ENCODE peak calls at places on chromosomes 16 and 17, in ten cellular contexts. One of them, this sample, is unnamed.

GRCh38 chr16:85428899-85429775 is 184.0 kb upstream of the GSE1 start:
- DNase-seq in stimulated activated CD8-positive, alpha-beta memory T cell treated with anti-CD3 and anti-CD28 coated beads, Interleukin-4, amount 100 ng/mL, for 1 hour: no peak
- DNase-seq in globus pallidus: no peak
- DNase-seq in A172: no peak
- DNase-seq in AG04450: no peak
- DNase-seq in activated CD8-positive, alpha-beta T cell treated with anti-CD3 and anti-CD28 coated beads, Interleukin-2, amount 10 ng/mL, durations not matched to agents 7 days and 5 days: no peak
- DNase-seq in fibroblast of lung: no peak
- DNase-seq in Kasumi-1: no peak
- DNase-seq in stimulated activated CD4-positive, alpha-beta T cell treated with anti-CD3 and anti-CD28 coated beads, Interleukin-1b, Interleukin-23, amount 100 ng/mL, for 48 hours: no peak
- DNase-seq in AG09319: no peak
- DNase-seq in this sample: no peak

GRCh38 chr17:76473541-76473985 is 6.2 kb downstream of the AANAT start:
- DNase-seq in A172: no peak
- DNase-seq in globus pallidus: no peak
- DNase-seq in AG04450: no peak
- DNase-seq in fibroblast of lung: no peak
- DNase-seq in Kasumi-1: peak; percentile 37
- DNase-seq in AG09319: no peak
- DNase-seq in stimulated activated CD8-positive, alpha-beta memory T cell treated with anti-CD3 and anti-CD28 coated beads, Interleukin-4, amount 100 ng/mL, for 1 hour: no peak
- DNase-seq in stimulated activated CD4-positive, alpha-beta T cell treated with anti-CD3 and anti-CD28 coated beads, Interleukin-1b, Interleukin-23, amount 100 ng/mL, for 48 hours: no peak
- DNase-seq in activated CD8-positive, alpha-beta T cell treated with anti-CD3 and anti-CD28 coated beads, Interleukin-2, amount 10 ng/mL, durations not matched to agents 7 days and 5 days: peak; percentile 33
- DNase-seq in this sample: no peak

GRCh38 chr17:34720760-34721159 is 141.4 kb downstream of the TMEM132E start:
- DNase-seq in AG04450: no peak
- DNase-seq in activated CD8-positive, alpha-beta T cell treated with anti-CD3 and anti-CD28 coated beads, Interleukin-2, amount 10 ng/mL, durations not matched to agents 7 days and 5 days: no peak
- DNase-seq in stimulated activated CD4-positive, alpha-beta T cell treated with anti-CD3 and anti-CD28 coated beads, Interleukin-1b, Interleukin-23, amount 100 ng/mL, for 48 hours: no peak
- DNase-seq in Kasumi-1: no peak
- DNase-seq in fibroblast of lung: no peak
- DNase-seq in stimulated activated CD8-positive, alpha-beta memory T cell treated with anti-CD3 and anti-CD28 coated beads, Interleukin-4, amount 100 ng/mL, for 1 hour: no peak
- DNase-seq in globus pallidus: no peak
- DNase-seq in A172: peak; percentile 92
- DNase-seq in AG09319: no peak
- DNase-seq in this sample: no peak

GRCh38 chr16:10612649-10613179 is 32.3 kb upstream of the EMP2 start:
- DNase-seq in activated CD8-positive, alpha-beta T cell treated with anti-CD3 and anti-CD28 coated beads, Interleukin-2, amount 10 ng/mL, durations not matched to agents 7 days and 5 days: no peak
- DNase-seq in Kasumi-1: no peak
- DNase-seq in AG04450: no peak
- DNase-seq in fibroblast of lung: no peak
- DNase-seq in stimulated activated CD8-positive, alpha-beta memory T cell treated with anti-CD3 and anti-CD28 coated beads, Interleukin-4, amount 100 ng/mL, for 1 hour: no peak
- DNase-seq in A172: no peak
- DNase-seq in stimulated activated CD4-positive, alpha-beta T cell treated with anti-CD3 and anti-CD28 coated beads, Interleukin-1b, Interleukin-23, amount 100 ng/mL, for 48 hours: no peak
- DNase-seq in globus pallidus: peak; percentile 2
- DNase-seq in AG09319: no peak
- DNase-seq in this sample: no peak

GRCh38 chr17:14756469-14756868 is 455.6 kb downstream of the HS3ST3B1 start:
- DNase-seq in activated CD8-positive, alpha-beta T cell treated with anti-CD3 and anti-CD28 coated beads, Interleukin-2, amount 10 ng/mL, durations not matched to agents 7 days and 5 days: no peak
- DNase-seq in stimulated activated CD4-positive, alpha-beta T cell treated with anti-CD3 and anti-CD28 coated beads, Interleukin-1b, Interleukin-23, amount 100 ng/mL, for 48 hours: no peak
- DNase-seq in globus pallidus: no peak
- DNase-seq in A172: no peak
- DNase-seq in Kasumi-1: no peak
- DNase-seq in stimulated activated CD8-positive, alpha-beta memory T cell treated with anti-CD3 and anti-CD28 coated beads, Interleukin-4, amount 100 ng/mL, for 1 hour: no peak
- DNase-seq in AG09319: no peak
- DNase-seq in AG04450: no peak
- DNase-seq in fibroblast of lung: no peak
- DNase-seq in this sample: no peak

GRCh38 chr16:30185683-30186421 is 2.5 kb downstream of the CORO1A start:
- DNase-seq in stimulated activated CD4-positive, alpha-beta T cell treated with anti-CD3 and anti-CD28 coated beads, Interleukin-1b, Interleukin-23, amount 100 ng/mL, for 48 hours: peak; percentile 87
- DNase-seq in activated CD8-positive, alpha-beta T cell treated with anti-CD3 and anti-CD28 coated beads, Interleukin-2, amount 10 ng/mL, durations not matched to agents 7 days and 5 days: peak; percentile 96
- DNase-seq in AG09319: no peak
- DNase-seq in Kasumi-1: peak; percentile 94
- DNase-seq in AG04450: no peak
- DNase-seq in fibroblast of lung: no peak
- DNase-seq in stimulated activated CD8-positive, alpha-beta memory T cell treated with anti-CD3 and anti-CD28 coated beads, Interleukin-4, amount 100 ng/mL, for 1 hour: peak; percentile 60
- DNase-seq in globus pallidus: peak; percentile 61
- DNase-seq in A172: no peak
- DNase-seq in this sample: no peak

GRCh38 chr16:19415461-19415860 is 2.2 kb upstream of the TMC5 start:
- DNase-seq in stimulated activated CD8-positive, alpha-beta memory T cell treated with anti-CD3 and anti-CD28 coated beads, Interleukin-4, amount 100 ng/mL, for 1 hour: no peak
- DNase-seq in AG09319: no peak
- DNase-seq in globus pallidus: no peak
- DNase-seq in Kasumi-1: no peak
- DNase-seq in stimulated activated CD4-positive, alpha-beta T cell treated with anti-CD3 and anti-CD28 coated beads, Interleukin-1b, Interleukin-23, amount 100 ng/mL, for 48 hours: no peak
- DNase-seq in activated CD8-positive, alpha-beta T cell treated with anti-CD3 and anti-CD28 coated beads, Interleukin-2, amount 10 ng/mL, durations not matched to agents 7 days and 5 days: no peak
- DNase-seq in AG04450: no peak
- DNase-seq in A172: no peak
- DNase-seq in fibroblast of lung: no peak
- DNase-seq in this sample: no peak

GRCh38 chr17:18099516-18099915 is 9.0 kb upstream of the MYO15A start:
- DNase-seq in AG09319: no peak
- DNase-seq in fibroblast of lung: no peak
- DNase-seq in Kasumi-1: no peak
- DNase-seq in AG04450: no peak
- DNase-seq in globus pallidus: no peak
- DNase-seq in activated CD8-positive, alpha-beta T cell treated with anti-CD3 and anti-CD28 coated beads, Interleukin-2, amount 10 ng/mL, durations not matched to agents 7 days and 5 days: no peak
- DNase-seq in stimulated activated CD4-positive, alpha-beta T cell treated with anti-CD3 and anti-CD28 coated beads, Interleukin-1b, Interleukin-23, amount 100 ng/mL, for 48 hours: no peak
- DNase-seq in stimulated activated CD8-positive, alpha-beta memory T cell treated with anti-CD3 and anti-CD28 coated beads, Interleukin-4, amount 100 ng/mL, for 1 hour: no peak
- DNase-seq in A172: no peak
- DNase-seq in this sample: no peak

GRCh38 chr16:56683424-56684162 is 1.3 kb downstream of the MT1X start:
- DNase-seq in fibroblast of lung: no peak
- DNase-seq in globus pallidus: no peak
- DNase-seq in stimulated activated CD4-positive, alpha-beta T cell treated with anti-CD3 and anti-CD28 coated beads, Interleukin-1b, Interleukin-23, amount 100 ng/mL, for 48 hours: no peak
- DNase-seq in Kasumi-1: no peak
- DNase-seq in AG04450: no peak
- DNase-seq in A172: no peak
- DNase-seq in AG09319: no peak
- DNase-seq in stimulated activated CD8-positive, alpha-beta memory T cell treated with anti-CD3 and anti-CD28 coated beads, Interleukin-4, amount 100 ng/mL, for 1 hour: no peak
- DNase-seq in activated CD8-positive, alpha-beta T cell treated with anti-CD3 and anti-CD28 coated beads, Interleukin-2, amount 10 ng/mL, durations not matched to agents 7 days and 5 days: no peak
- DNase-seq in this sample: no peak